ENCODE peak calls at places on chromosome 9, in six cellular contexts. One of them, this sample, is unnamed.
A peak's percentile ranks its signal among the peaks of the same experiment; 100 is the strongest.

GRCh38 chr9:131817073-131817472 is 77.2 kb upstream of the RAPGEF1 start:
- DNase-seq in A549: no peak
- DNase-seq in tibial nerve: no peak
- DNase-seq in ovary: no peak
- DNase-seq in GM12878: no peak
- DNase-seq in transverse colon: no peak
- DNase-seq in this sample: no peak

GRCh38 chr9:70407081-70407503 is 7.4 kb downstream of the KLF9 start:
- DNase-seq in A549: peak; percentile 35
- DNase-seq in tibial nerve: no peak
- DNase-seq in ovary: peak; percentile 20
- DNase-seq in GM12878: no peak
- DNase-seq in transverse colon: no peak
- DNase-seq in this sample: no peak

GRCh38 chr9:21679432-21679831 is 123.0 kb upstream of the MTAP start:
- DNase-seq in A549: peak; percentile 64
- DNase-seq in tibial nerve: no peak
- DNase-seq in ovary: no peak
- DNase-seq in GM12878: no peak
- DNase-seq in transverse colon: no peak
- DNase-seq in this sample: no peak

GRCh38 chr9:69376651-69377050 is 51.6 kb downstream of the ENTREP1 start:
- DNase-seq in A549: peak; percentile 4
- DNase-seq in tibial nerve: peak; percentile 15
- DNase-seq in ovary: peak; percentile 77
- DNase-seq in GM12878: no peak
- DNase-seq in transverse colon: no peak
- DNase-seq in this sample: peak; percentile 33

GRCh38 chr9:29311221-29311620 is 1737.9 kb upstream of the C9orf72 start:
- DNase-seq in A549: peak; percentile 30
- DNase-seq in tibial nerve: no peak
- DNase-seq in ovary: no peak
- DNase-seq in GM12878: no peak
- DNase-seq in transverse colon: no peak
- DNase-seq in this sample: no peak

GRCh38 chr9:70297141-70297540 is 38.4 kb downstream of the SMC5 start:
- DNase-seq in A549: no peak
- DNase-seq in tibial nerve: no peak
- DNase-seq in ovary: no peak
- DNase-seq in GM12878: no peak
- DNase-seq in transverse colon: no peak
- DNase-seq in this sample: no peak

GRCh38 chr9:128685636-128686489 is 3.2 kb upstream of the SET start:
- DNase-seq in A549: no peak
- DNase-seq in tibial nerve: no peak
- DNase-seq in ovary: no peak
- DNase-seq in GM12878: no peak
- DNase-seq in transverse colon: peak; percentile 68
- DNase-seq in this sample: peak; percentile 54

GRCh38 chr9:12629091-12629490 is 64.1 kb upstream of the TYRP1 start:
- DNase-seq in A549: no peak
- DNase-seq in tibial nerve: no peak
- DNase-seq in ovary: no peak
- DNase-seq in GM12878: no peak
- DNase-seq in transverse colon: no peak
- DNase-seq in this sample: no peak

GRCh38 chr9:35820076-35820475 is 5.2 kb upstream of the HINT2 start:
- DNase-seq in A549: no peak
- DNase-seq in tibial nerve: no peak
- DNase-seq in ovary: no peak
- DNase-seq in GM12878: no peak
- DNase-seq in transverse colon: no peak
- DNase-seq in this sample: no peak

GRCh38 chr9:107644774-107645463 is 155.3 kb upstream of the KLF4 start:
- DNase-seq in A549: no peak
- DNase-seq in tibial nerve: no peak
- DNase-seq in ovary: no peak
- DNase-seq in GM12878: no peak
- DNase-seq in transverse colon: peak; percentile 28
- DNase-seq in this sample: no peak

GRCh38 chr9:13109781-13110180 is 169.7 kb downstream of the MPDZ start:
- DNase-seq in A549: no peak
- DNase-seq in tibial nerve: no peak
- DNase-seq in ovary: no peak
- DNase-seq in GM12878: no peak
- DNase-seq in transverse colon: no peak
- DNase-seq in this sample: no peak

GRCh38 chr9:91935066-91935729 is 14.8 kb downstream of the ROR2 start:
- DNase-seq in A549: no peak
- DNase-seq in tibial nerve: no peak
- DNase-seq in ovary: no peak
- DNase-seq in GM12878: no peak
- DNase-seq in transverse colon: no peak
- DNase-seq in this sample: peak; percentile 20

GRCh38 chr9:106892632-106893031 is 29.7 kb downstream of the ZNF462 start:
- DNase-seq in A549: peak; percentile 90
- DNase-seq in tibial nerve: peak; percentile 26
- DNase-seq in ovary: peak; percentile 72
- DNase-seq in GM12878: no peak
- DNase-seq in transverse colon: peak; percentile 34
- DNase-seq in this sample: no peak

GRCh38 chr9:129176786-129177442 is 1.1 kb downstream of the IER5L start:
- DNase-seq in A549: peak; percentile 59
- DNase-seq in tibial nerve: no peak
- DNase-seq in ovary: peak; percentile 66
- DNase-seq in GM12878: no peak
- DNase-seq in transverse colon: no peak
- DNase-seq in this sample: no peak

GRCh38 chr9:117315236-117315635 is 99.6 kb downstream of the ASTN2 start:
- DNase-seq in A549: no peak
- DNase-seq in tibial nerve: no peak
- DNase-seq in ovary: no peak
- DNase-seq in GM12878: no peak
- DNase-seq in transverse colon: no peak
- DNase-seq in this sample: peak; percentile 63

GRCh38 chr9:12065050-12065449 is 628.1 kb upstream of the TYRP1 start:
- DNase-seq in A549: no peak
- DNase-seq in tibial nerve: no peak
- DNase-seq in ovary: no peak
- DNase-seq in GM12878: no peak
- DNase-seq in transverse colon: no peak
- DNase-seq in this sample: no peak

GRCh38 chr9:135561391-135562234 is at the start of gene PAEP:
- DNase-seq in A549: peak; percentile 49
- DNase-seq in tibial nerve: no peak
- DNase-seq in ovary: no peak
- DNase-seq in GM12878: no peak
- DNase-seq in transverse colon: no peak
- DNase-seq in this sample: no peak

GRCh38 chr9:71209890-71210289 is 88.5 kb upstream of the TRPM3 start:
- DNase-seq in A549: no peak
- DNase-seq in tibial nerve: no peak
- DNase-seq in ovary: no peak
- DNase-seq in GM12878: no peak
- DNase-seq in transverse colon: no peak
- DNase-seq in this sample: no peak

GRCh38 chr9:749712-750111 is 91.8 kb upstream of the DMRT1 start:
- DNase-seq in A549: no peak
- DNase-seq in tibial nerve: no peak
- DNase-seq in ovary: no peak
- DNase-seq in GM12878: no peak
- DNase-seq in transverse colon: peak; percentile 45
- DNase-seq in this sample: no peak

GRCh38 chr9:87256973-87257372 is 240.7 kb upstream of the DAPK1 start:
- DNase-seq in A549: no peak
- DNase-seq in tibial nerve: no peak
- DNase-seq in ovary: no peak
- DNase-seq in GM12878: no peak
- DNase-seq in transverse colon: no peak
- DNase-seq in this sample: no peak

GRCh38 chr9:131464354-131465000 is 38.2 kb upstream of the POMT1 start:
- DNase-seq in A549: no peak
- DNase-seq in tibial nerve: no peak
- DNase-seq in ovary: no peak
- DNase-seq in GM12878: no peak
- DNase-seq in transverse colon: no peak
- DNase-seq in this sample: no peak

GRCh38 chr9:103902263-103902662 is 191.8 kb upstream of the SMC2 start:
- DNase-seq in A549: no peak
- DNase-seq in tibial nerve: no peak
- DNase-seq in ovary: no peak
- DNase-seq in GM12878: no peak
- DNase-seq in transverse colon: no peak
- DNase-seq in this sample: no peak

GRCh38 chr9:97907051-97907450 is 15.2 kb downstream of the TRMO start:
- DNase-seq in A549: no peak
- DNase-seq in tibial nerve: no peak
- DNase-seq in ovary: no peak
- DNase-seq in GM12878: no peak
- DNase-seq in transverse colon: no peak
- DNase-seq in this sample: no peak

GRCh38 chr9:88953401-88954029 is 37.8 kb upstream of the S1PR3 start:
- DNase-seq in A549: no peak
- DNase-seq in tibial nerve: no peak
- DNase-seq in ovary: no peak
- DNase-seq in GM12878: no peak
- DNase-seq in transverse colon: no peak
- DNase-seq in this sample: no peak

GRCh38 chr9:35909274-35909673 is at the start of gene SPAAR:
- DNase-seq in A549: no peak
- DNase-seq in tibial nerve: no peak
- DNase-seq in ovary: no peak
- DNase-seq in GM12878: no peak
- DNase-seq in transverse colon: no peak
- DNase-seq in this sample: no peak

GRCh38 chr9:33255006-33255405 is 9.5 kb downstream of the BAG1 start:
- DNase-seq in A549: no peak
- DNase-seq in tibial nerve: no peak
- DNase-seq in ovary: no peak
- DNase-seq in GM12878: no peak
- DNase-seq in transverse colon: no peak
- DNase-seq in this sample: no peak

GRCh38 chr9:91809581-91810285 is 140.3 kb downstream of the ROR2 start:
- DNase-seq in A549: no peak
- DNase-seq in tibial nerve: no peak
- DNase-seq in ovary: no peak
- DNase-seq in GM12878: no peak
- DNase-seq in transverse colon: no peak
- DNase-seq in this sample: no peak

GRCh38 chr9:11915699-11916098 is 777.5 kb upstream of the TYRP1 start:
- DNase-seq in A549: no peak
- DNase-seq in tibial nerve: no peak
- DNase-seq in ovary: no peak
- DNase-seq in GM12878: no peak
- DNase-seq in transverse colon: no peak
- DNase-seq in this sample: no peak

GRCh38 chr9:99827244-99827643 is 5.6 kb downstream of the NR4A3 start:
- DNase-seq in A549: no peak
- DNase-seq in tibial nerve: no peak
- DNase-seq in ovary: no peak
- DNase-seq in GM12878: no peak
- DNase-seq in transverse colon: no peak
- DNase-seq in this sample: no peak

GRCh38 chr9:447230-448025 is 232.8 kb downstream of the DOCK8 start:
- DNase-seq in A549: peak; percentile 75
- DNase-seq in tibial nerve: no peak
- DNase-seq in ovary: no peak
- DNase-seq in GM12878: no peak
- DNase-seq in transverse colon: peak; percentile 44
- DNase-seq in this sample: no peak

GRCh38 chr9:136567651-136568287 is 21.9 kb upstream of the NOTCH1 start:
- DNase-seq in A549: peak; percentile 79
- DNase-seq in tibial nerve: peak; percentile 71
- DNase-seq in ovary: peak; percentile 76
- DNase-seq in GM12878: no peak
- DNase-seq in transverse colon: peak; percentile 64
- DNase-seq in this sample: peak; percentile 61

GRCh38 chr9:109150925-109151547 is 16.0 kb downstream of the FRRS1L start:
- DNase-seq in A549: no peak
- DNase-seq in tibial nerve: no peak
- DNase-seq in ovary: no peak
- DNase-seq in GM12878: no peak
- DNase-seq in transverse colon: peak; percentile 59
- DNase-seq in this sample: peak; percentile 31

GRCh38 chr9:5186416-5187169 is 1.2 kb upstream of the INSL6 start:
- DNase-seq in A549: peak; percentile 78
- DNase-seq in tibial nerve: peak; percentile 32
- DNase-seq in ovary: no peak
- DNase-seq in GM12878: no peak
- DNase-seq in transverse colon: peak; percentile 46
- DNase-seq in this sample: peak; percentile 59

GRCh38 chr9:73451003-73451402 is 299.3 kb downstream of the ANXA1 start:
- DNase-seq in A549: no peak
- DNase-seq in tibial nerve: no peak
- DNase-seq in ovary: no peak
- DNase-seq in GM12878: no peak
- DNase-seq in transverse colon: no peak
- DNase-seq in this sample: no peak
- TF ChIP-seq EP300 in A549: no peak
- TF ChIP-seq EP300 in tibial nerve: no peak
- TF ChIP-seq EP300 in ovary: no peak
- TF ChIP-seq EP300 in GM12878: no peak
- TF ChIP-seq EP300 in transverse colon: no peak
- TF ChIP-seq EP300 in this sample: no peak

GRCh38 chr9:6920040-6920439 is 162.3 kb downstream of the KDM4C start:
- DNase-seq in A549: no peak
- DNase-seq in tibial nerve: no peak
- DNase-seq in ovary: no peak
- DNase-seq in GM12878: no peak
- DNase-seq in transverse colon: no peak
- DNase-seq in this sample: no peak
- TF ChIP-seq EP300 in A549: no peak
- TF ChIP-seq EP300 in tibial nerve: no peak
- TF ChIP-seq EP300 in ovary: no peak
- TF ChIP-seq EP300 in GM12878: no peak
- TF ChIP-seq EP300 in transverse colon: no peak
- TF ChIP-seq EP300 in this sample: no peak

GRCh38 chr9:14372437-14373318 is 58.7 kb upstream of the NFIB start:
- DNase-seq in A549: peak; percentile 67
- DNase-seq in tibial nerve: no peak
- DNase-seq in ovary: peak; percentile 62
- DNase-seq in GM12878: no peak
- DNase-seq in transverse colon: no peak
- DNase-seq in this sample: no peak
- TF ChIP-seq EP300 in A549: no peak
- TF ChIP-seq EP300 in tibial nerve: no peak
- TF ChIP-seq EP300 in ovary: no peak
- TF ChIP-seq EP300 in GM12878: no peak
- TF ChIP-seq EP300 in transverse colon: no peak
- TF ChIP-seq EP300 in this sample: no peak

GRCh38 chr9:93232388-93232965 is 48.5 kb downstream of the WNK2 start:
- DNase-seq in A549: no peak
- DNase-seq in tibial nerve: no peak
- DNase-seq in ovary: no peak
- DNase-seq in GM12878: no peak
- DNase-seq in transverse colon: no peak
- DNase-seq in this sample: no peak
- TF ChIP-seq EP300 in A549: no peak
- TF ChIP-seq EP300 in tibial nerve: no peak
- TF ChIP-seq EP300 in ovary: no peak
- TF ChIP-seq EP300 in GM12878: no peak
- TF ChIP-seq EP300 in transverse colon: no peak
- TF ChIP-seq EP300 in this sample: no peak